ENCODE peak calls at places on chromosomes 11 and 22, in four cellular contexts. E is IMR-90, N is H1, D is GM12878. B is an unnamed sample.
A peak's percentile ranks its signal among the peaks of the same experiment; 100 is the strongest.

GRCh38 chr11:28877366-28877765 is 769.2 kb downstream of the METTL15 start:
- DNase-seq in E (no peak), N (no peak), D (no peak), B (no peak)

GRCh38 chr11:20668844-20669832 is at the start of gene NELL1:
- DNase-seq in N (no peak), E (no peak), D (no peak), B (no peak)

GRCh38 chr11:113084297-113084696 is 123.1 kb downstream of the NCAM1 start:
- DNase-seq in N (no peak), D (no peak), E (no peak), B (no peak)

GRCh38 chr11:29816359-29816758 is 200.5 kb downstream of the KCNA4 start:
- DNase-seq in N (no peak), E (no peak), D (no peak), B (no peak)

GRCh38 chr11:128857341-128857740 is 9.8 kb downstream of the KCNJ1 start:
- DNase-seq in N (no peak), E (no peak), D (no peak), B (no peak)

GRCh38 chr22:22820626-22821025 is 67.0 kb upstream of the IGLL5 start:
- DNase-seq in N (no peak), D (no peak), E (no peak), B (no peak)

GRCh38 chr11:108793611-108794010 is 128.7 kb downstream of the DDX10 start:
- DNase-seq in E (no peak), D (no peak), N (no peak), B (no peak)

GRCh38 chr11:119696378-119697157 is 32.4 kb downstream of the NECTIN1 start:
- DNase-seq in E (no peak), D (no peak), N (no peak), B (no peak)

GRCh38 chr11:130979386-130979972 is 63.2 kb upstream of the SNX19 start:
- DNase-seq in D (no peak), E (peak; percentile 61), N (no peak), B (no peak)

GRCh38 chr22:37744589-37744988 is 47.7 kb downstream of the TRIOBP start:
- DNase-seq in D (no peak), N (no peak), E (no peak), B (no peak)

GRCh38 chr22:33274214-33274828 is 216.1 kb upstream of the SYN3 start:
- DNase-seq in D (no peak), N (peak; percentile 7), E (no peak), B (peak; percentile 42)

GRCh38 chr11:68146704-68147474 is 25.7 kb upstream of the CHKA start:
- DNase-seq in N (no peak), D (no peak), E (peak; percentile 50), B (peak; percentile 80)

GRCh38 chr11:88535266-88535665 is 197.7 kb upstream of the CTSC start:
- DNase-seq in E (peak; percentile 42), D (no peak), N (no peak), B (no peak)

GRCh38 chr11:102138677-102139076 is 28.4 kb downstream of the YAP1 start:
- DNase-seq in N (no peak), D (no peak), E (peak; percentile 92), B (no peak)

GRCh38 chr11:91700854-91701253 is 523.8 kb upstream of the FAT3 start:
- DNase-seq in D (no peak), N (no peak), E (no peak), B (no peak)
- TF ChIP-seq CHD1 in D (no peak), N (no peak), E (no peak), B (no peak)

GRCh38 chr22:19287076-19287724 is 4.3 kb downstream of the CLTCL1 start:
- DNase-seq in N (no peak), D (no peak), E (peak; percentile 71), B (no peak)
- TF ChIP-seq CHD1 in N (no peak), D (no peak), E (no peak), B (no peak)

GRCh38 chr11:77082838-77083552 is 16.2 kb downstream of the CAPN5 start:
- DNase-seq in D (no peak), E (peak; percentile 38), N (no peak), B (no peak)
- TF ChIP-seq CHD1 in D (no peak), E (no peak), N (no peak), B (no peak)

DNA sequence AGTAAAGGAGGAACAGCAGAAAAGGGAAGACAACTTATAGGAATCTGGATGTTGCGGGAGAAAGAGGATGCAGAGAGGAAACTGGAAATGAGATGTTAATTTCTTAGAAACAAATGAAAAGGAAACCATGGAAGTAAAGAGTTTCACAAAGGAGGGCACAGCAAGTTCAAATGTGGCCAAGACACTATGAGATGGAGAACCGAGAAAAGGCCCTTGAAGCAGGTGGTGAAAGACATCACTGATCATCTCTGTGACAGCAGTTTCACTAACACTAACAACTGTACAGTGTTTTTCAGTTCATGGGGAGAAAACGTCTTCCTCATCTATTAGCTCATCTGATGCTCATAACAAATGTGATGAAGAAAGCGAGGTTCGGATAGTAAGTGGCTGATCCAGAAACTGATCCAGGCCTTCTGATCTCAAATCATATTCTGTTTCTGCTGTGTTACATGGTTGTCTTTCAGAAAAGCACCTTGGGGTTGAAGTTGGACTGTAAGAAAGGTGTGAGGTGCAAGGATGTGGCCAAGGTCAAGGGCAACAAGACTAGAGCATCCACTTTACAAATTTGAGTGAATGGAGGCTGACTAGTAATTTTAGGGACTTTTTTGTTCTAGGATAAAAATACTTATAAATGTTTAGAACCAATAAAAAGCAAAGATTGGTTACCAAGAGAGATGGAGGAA is 492.1 kb upstream of the CADM1 start:
- DNase-seq in D (peak; percentile 89), E (no peak), N (no peak), B (no peak)
- TF ChIP-seq CHD1 in D (no peak), E (no peak), N (no peak), B (no peak)

DNA sequence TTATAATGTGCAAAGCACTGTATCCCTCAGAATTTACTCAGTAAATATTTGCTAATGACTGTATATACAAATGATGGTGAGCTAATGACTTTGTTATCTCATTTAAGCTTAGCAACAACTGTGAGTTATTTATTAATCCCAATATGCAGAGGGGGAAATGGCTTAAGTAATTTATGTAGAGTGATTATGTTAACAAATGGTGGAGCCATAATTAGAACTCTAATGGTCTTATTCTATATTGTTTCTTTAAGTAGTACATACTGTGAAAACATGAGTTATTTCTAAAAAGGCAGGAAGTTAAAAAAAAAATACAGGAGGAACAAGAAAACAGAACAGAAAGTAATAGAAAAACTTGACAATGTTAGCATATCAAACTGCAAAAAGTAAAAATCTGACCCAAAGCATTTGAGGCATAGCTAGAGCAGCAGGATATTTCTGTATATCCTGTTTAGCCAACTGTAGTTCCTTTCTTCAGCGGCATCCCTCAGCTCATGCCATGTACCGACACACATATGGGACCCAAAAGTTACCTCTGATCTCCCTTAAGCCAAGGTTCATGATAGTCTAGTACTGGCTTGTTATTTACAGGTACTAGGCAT is 94.2 kb downstream of the FCHSD2 start:
- DNase-seq in N (no peak), D (peak; percentile 88), E (no peak), B (no peak)
- TF ChIP-seq CHD1 in N (no peak), D (no peak), E (no peak), B (no peak)

DNA sequence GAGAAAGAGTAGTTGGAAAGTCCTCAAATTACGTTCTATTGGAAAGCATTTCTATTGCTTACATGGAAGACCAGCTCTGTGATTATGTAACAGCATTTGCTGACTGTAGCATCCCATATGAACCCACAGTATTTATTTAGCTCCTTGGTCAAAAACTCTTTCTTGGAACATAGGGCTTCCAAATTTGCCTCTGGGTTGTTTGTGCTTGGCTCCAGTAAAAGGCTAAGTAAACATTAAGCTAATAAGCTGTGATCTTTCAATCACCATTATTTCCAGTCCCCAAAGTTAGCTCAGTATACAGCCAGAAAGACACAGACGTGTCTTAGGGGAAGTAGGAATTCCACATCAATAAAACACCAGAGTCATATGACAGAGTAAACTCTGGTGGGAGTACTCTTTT is 668.8 kb downstream of the DLG2 start:
- DNase-seq in D (no peak), E (no peak), N (no peak), B (no peak)
- TF ChIP-seq CHD1 in D (no peak), E (no peak), N (no peak), B (no peak)

GRCh38 chr22:45639747-45640102 is 31.9 kb upstream of the ATXN10 start:
- DNase-seq in E (no peak), D (no peak), N (no peak), B (no peak)

GRCh38 chr22:45640291-45640940 is 31.2 kb upstream of the ATXN10 start:
- DNase-seq in N (no peak), D (no peak), E (no peak), B (no peak)

GRCh38 chr22:45638197-45638596 is 33.4 kb upstream of the ATXN10 start:
- DNase-seq in N (no peak), D (no peak), E (no peak), B (no peak)

GRCh38 chr22:45640941-45641621 is 30.6 kb upstream of the ATXN10 start:
- DNase-seq in D (no peak), E (no peak), N (no peak), B (no peak)

DNA sequence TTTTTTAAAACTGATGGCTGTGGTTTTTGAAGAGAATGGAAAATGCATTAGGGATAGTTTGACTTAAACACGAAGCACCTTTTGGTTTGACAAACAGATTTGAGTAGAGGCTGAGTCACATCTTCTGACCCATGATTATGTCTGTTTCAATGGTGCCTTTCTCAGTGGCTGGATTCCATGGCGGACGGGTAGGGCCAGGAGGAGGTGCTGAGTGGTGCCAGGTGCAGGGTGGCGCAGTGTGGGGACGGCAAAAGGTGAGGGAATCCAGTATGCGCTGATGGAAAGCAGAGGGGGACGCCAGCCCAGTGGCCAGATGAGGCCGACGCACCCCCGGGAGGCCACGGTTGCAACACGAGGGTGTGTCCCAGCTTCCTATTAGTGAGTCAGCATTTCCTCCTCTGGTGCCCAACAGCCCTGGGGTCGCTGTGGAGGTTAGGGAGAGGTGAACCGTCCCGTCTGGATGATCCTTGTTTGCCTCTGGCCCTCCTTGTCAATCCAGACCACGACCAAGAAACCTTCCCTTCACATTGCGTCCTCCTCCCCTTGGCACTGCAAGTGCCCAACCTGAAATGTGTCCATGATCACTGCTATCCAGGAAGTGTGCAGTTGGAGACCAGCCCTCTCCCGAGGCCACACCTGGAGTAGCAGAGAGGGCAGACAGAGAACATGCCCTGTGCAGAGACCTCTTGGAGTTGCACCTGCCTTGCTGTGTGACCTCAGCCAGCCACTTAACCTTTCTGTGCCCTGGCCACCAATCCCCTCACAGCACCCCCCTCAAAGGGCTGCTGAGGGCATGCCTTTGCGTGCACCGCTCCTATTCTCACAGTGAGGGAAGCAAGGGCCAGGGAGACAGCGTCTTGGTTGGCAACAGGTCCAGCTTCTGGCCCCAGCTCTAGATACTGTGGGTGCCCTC is 32.5 kb upstream of the ATXN10 start:
- DNase-seq in D (no peak), N (no peak), E (no peak), B (peak; percentile 56)
- TF ChIP-seq CHD1 in D (no peak), N (no peak), E (no peak), B (no peak)